ENCODE peak calls at places on chromosomes 3 and 15, in ten cellular contexts. One of them, this sample, is unnamed.

GRCh38 chr3:53213276-53213675 is 42.5 kb downstream of the TKT start:
- DNase-seq in cardiac muscle cell: no peak
- DNase-seq in SW480: no peak
- DNase-seq in AG09309: no peak
- DNase-seq in stromal cell of bone marrow: no peak
- DNase-seq in non-pigmented ciliary epithelial cell: no peak
- DNase-seq in cerebellar cortex: no peak
- DNase-seq in EL: no peak
- DNase-seq in myocyte: no peak
- DNase-seq in IMR-90: no peak
- DNase-seq in this sample: no peak

GRCh38 chr3:42752441-42752840 is 20.6 kb downstream of the CCDC13 start:
- DNase-seq in cardiac muscle cell: no peak
- DNase-seq in SW480: no peak
- DNase-seq in AG09309: no peak
- DNase-seq in stromal cell of bone marrow: no peak
- DNase-seq in non-pigmented ciliary epithelial cell: no peak
- DNase-seq in cerebellar cortex: no peak
- DNase-seq in EL: no peak
- DNase-seq in myocyte: no peak
- DNase-seq in IMR-90: no peak
- DNase-seq in this sample: no peak

GRCh38 chr3:184237211-184237610 is 7.8 kb downstream of the VWA5B2 start:
- DNase-seq in cardiac muscle cell: no peak
- DNase-seq in SW480: no peak
- DNase-seq in AG09309: no peak
- DNase-seq in stromal cell of bone marrow: no peak
- DNase-seq in non-pigmented ciliary epithelial cell: no peak
- DNase-seq in cerebellar cortex: no peak
- DNase-seq in EL: no peak
- DNase-seq in myocyte: no peak
- DNase-seq in IMR-90: no peak
- DNase-seq in this sample: no peak

GRCh38 chr3:195717416-195717815 is 3.4 kb upstream of the MUC20 start:
- DNase-seq in cardiac muscle cell: no peak
- DNase-seq in SW480: no peak
- DNase-seq in AG09309: no peak
- DNase-seq in stromal cell of bone marrow: no peak
- DNase-seq in non-pigmented ciliary epithelial cell: no peak
- DNase-seq in cerebellar cortex: peak; percentile 54
- DNase-seq in EL: no peak
- DNase-seq in myocyte: no peak
- DNase-seq in IMR-90: no peak
- DNase-seq in this sample: no peak

GRCh38 chr3:168909260-168909659 is 754.3 kb downstream of the MECOM start:
- DNase-seq in cardiac muscle cell: peak; percentile 2
- DNase-seq in SW480: no peak
- DNase-seq in AG09309: no peak
- DNase-seq in stromal cell of bone marrow: no peak
- DNase-seq in non-pigmented ciliary epithelial cell: no peak
- DNase-seq in cerebellar cortex: no peak
- DNase-seq in EL: no peak
- DNase-seq in myocyte: no peak
- DNase-seq in IMR-90: no peak
- DNase-seq in this sample: no peak

GRCh38 chr3:180870008-180870733 is 42.3 kb upstream of the FXR1 start:
- DNase-seq in cardiac muscle cell: peak; percentile 47
- DNase-seq in SW480: no peak
- DNase-seq in AG09309: no peak
- DNase-seq in stromal cell of bone marrow: peak; percentile 27
- DNase-seq in non-pigmented ciliary epithelial cell: no peak
- DNase-seq in cerebellar cortex: no peak
- DNase-seq in EL: peak; percentile 9
- DNase-seq in myocyte: peak; percentile 58
- DNase-seq in IMR-90: no peak
- DNase-seq in this sample: no peak

GRCh38 chr3:129016366-129016724 is 15.2 kb downstream of the EFCC1 start:
- DNase-seq in cardiac muscle cell: no peak
- DNase-seq in SW480: peak; percentile 92
- DNase-seq in AG09309: no peak
- DNase-seq in stromal cell of bone marrow: no peak
- DNase-seq in non-pigmented ciliary epithelial cell: no peak
- DNase-seq in cerebellar cortex: no peak
- DNase-seq in EL: peak; percentile 21
- DNase-seq in myocyte: peak; percentile 91
- DNase-seq in IMR-90: no peak
- DNase-seq in this sample: no peak

GRCh38 chr15:50114381-50114780 is 4.7 kb downstream of the ATP8B4 start:
- DNase-seq in cardiac muscle cell: no peak
- DNase-seq in SW480: no peak
- DNase-seq in AG09309: no peak
- DNase-seq in stromal cell of bone marrow: no peak
- DNase-seq in non-pigmented ciliary epithelial cell: no peak
- DNase-seq in cerebellar cortex: no peak
- DNase-seq in EL: no peak
- DNase-seq in myocyte: no peak
- DNase-seq in IMR-90: no peak
- DNase-seq in this sample: no peak

GRCh38 chr15:41790756-41791546 is 16.7 kb downstream of the MAPKBP1 start:
- DNase-seq in cardiac muscle cell: peak; percentile 63
- DNase-seq in SW480: peak; percentile 72
- DNase-seq in AG09309: no peak
- DNase-seq in stromal cell of bone marrow: no peak
- DNase-seq in non-pigmented ciliary epithelial cell: peak; percentile 54
- DNase-seq in cerebellar cortex: no peak
- DNase-seq in EL: peak; percentile 77
- DNase-seq in myocyte: peak; percentile 61
- DNase-seq in IMR-90: peak; percentile 79
- DNase-seq in this sample: peak; percentile 91

GRCh38 chr15:81296673-81297072 is 27.3 kb downstream of the STARD5 start:
- DNase-seq in cardiac muscle cell: no peak
- DNase-seq in SW480: no peak
- DNase-seq in AG09309: no peak
- DNase-seq in stromal cell of bone marrow: no peak
- DNase-seq in non-pigmented ciliary epithelial cell: no peak
- DNase-seq in cerebellar cortex: peak; percentile 25
- DNase-seq in EL: no peak
- DNase-seq in myocyte: no peak
- DNase-seq in IMR-90: no peak
- DNase-seq in this sample: no peak

GRCh38 chr3:24388611-24389010 is 106.0 kb downstream of the THRB start:
- DNase-seq in cardiac muscle cell: no peak
- DNase-seq in SW480: no peak
- DNase-seq in AG09309: no peak
- DNase-seq in stromal cell of bone marrow: no peak
- DNase-seq in non-pigmented ciliary epithelial cell: no peak
- DNase-seq in cerebellar cortex: no peak
- DNase-seq in EL: no peak
- DNase-seq in myocyte: peak; percentile 77
- DNase-seq in IMR-90: no peak
- DNase-seq in this sample: no peak

GRCh38 chr3:117892431-117892841 is 1142.2 kb downstream of the IGSF11 start:
- DNase-seq in cardiac muscle cell: no peak
- DNase-seq in SW480: no peak
- DNase-seq in AG09309: no peak
- DNase-seq in stromal cell of bone marrow: peak; percentile 86
- DNase-seq in non-pigmented ciliary epithelial cell: no peak
- DNase-seq in cerebellar cortex: no peak
- DNase-seq in EL: peak; percentile 45
- DNase-seq in myocyte: peak; percentile 11
- DNase-seq in IMR-90: peak; percentile 75
- DNase-seq in this sample: no peak

GRCh38 chr3:67655364-67656121 is 1.1 kb upstream of the SUCLG2 start:
- DNase-seq in cardiac muscle cell: no peak
- DNase-seq in SW480: no peak
- DNase-seq in AG09309: no peak
- DNase-seq in stromal cell of bone marrow: no peak
- DNase-seq in non-pigmented ciliary epithelial cell: no peak
- DNase-seq in cerebellar cortex: no peak
- DNase-seq in EL: no peak
- DNase-seq in myocyte: no peak
- DNase-seq in IMR-90: no peak
- DNase-seq in this sample: no peak

GRCh38 chr15:75174102-75174501 is 27.6 kb upstream of the C15orf39 start:
- DNase-seq in cardiac muscle cell: no peak
- DNase-seq in SW480: no peak
- DNase-seq in AG09309: no peak
- DNase-seq in stromal cell of bone marrow: no peak
- DNase-seq in non-pigmented ciliary epithelial cell: no peak
- DNase-seq in cerebellar cortex: no peak
- DNase-seq in EL: no peak
- DNase-seq in myocyte: no peak
- DNase-seq in IMR-90: no peak
- DNase-seq in this sample: no peak

GRCh38 chr3:52194541-52195296 is 3.2 kb upstream of the ALAS1 start:
- DNase-seq in cardiac muscle cell: peak; percentile 90
- DNase-seq in SW480: no peak
- DNase-seq in AG09309: no peak
- DNase-seq in stromal cell of bone marrow: no peak
- DNase-seq in non-pigmented ciliary epithelial cell: no peak
- DNase-seq in cerebellar cortex: no peak
- DNase-seq in EL: no peak
- DNase-seq in myocyte: no peak
- DNase-seq in IMR-90: peak; percentile 72
- DNase-seq in this sample: no peak

GRCh38 chr15:53448215-53449001 is 311.1 kb downstream of the WDR72 start:
- DNase-seq in cardiac muscle cell: no peak
- DNase-seq in SW480: no peak
- DNase-seq in AG09309: no peak
- DNase-seq in stromal cell of bone marrow: no peak
- DNase-seq in non-pigmented ciliary epithelial cell: no peak
- DNase-seq in cerebellar cortex: no peak
- DNase-seq in EL: no peak
- DNase-seq in myocyte: no peak
- DNase-seq in IMR-90: no peak
- DNase-seq in this sample: no peak

GRCh38 chr3:51934991-51935885 is 6.5 kb downstream of the RRP9 start:
- DNase-seq in cardiac muscle cell: no peak
- DNase-seq in SW480: no peak
- DNase-seq in AG09309: no peak
- DNase-seq in stromal cell of bone marrow: no peak
- DNase-seq in non-pigmented ciliary epithelial cell: no peak
- DNase-seq in cerebellar cortex: no peak
- DNase-seq in EL: no peak
- DNase-seq in myocyte: no peak
- DNase-seq in IMR-90: no peak
- DNase-seq in this sample: no peak

GRCh38 chr15:34693053-34693744 is 61.6 kb downstream of the GJD2 start:
- DNase-seq in cardiac muscle cell: no peak
- DNase-seq in SW480: no peak
- DNase-seq in AG09309: no peak
- DNase-seq in stromal cell of bone marrow: no peak
- DNase-seq in non-pigmented ciliary epithelial cell: no peak
- DNase-seq in cerebellar cortex: no peak
- DNase-seq in EL: peak; percentile 29
- DNase-seq in myocyte: peak; percentile 47
- DNase-seq in IMR-90: peak; percentile 59
- DNase-seq in this sample: peak; percentile 19

GRCh38 chr3:40309439-40309924 is at the start of gene EIF1B:
- DNase-seq in cardiac muscle cell: peak; percentile 99
- DNase-seq in SW480: peak; percentile 95
- DNase-seq in AG09309: peak; percentile 88
- DNase-seq in stromal cell of bone marrow: peak; percentile 94
- DNase-seq in non-pigmented ciliary epithelial cell: peak; percentile 91
- DNase-seq in cerebellar cortex: peak; percentile 97
- DNase-seq in EL: peak; percentile 97
- DNase-seq in myocyte: peak; percentile 98
- DNase-seq in IMR-90: peak; percentile 96
- DNase-seq in this sample: peak; percentile 97

GRCh38 chr3:5239602-5240001 is 52.1 kb downstream of the EDEM1 start:
- DNase-seq in cardiac muscle cell: peak; percentile 31
- DNase-seq in SW480: no peak
- DNase-seq in AG09309: peak; percentile 18
- DNase-seq in stromal cell of bone marrow: no peak
- DNase-seq in non-pigmented ciliary epithelial cell: peak; percentile 2
- DNase-seq in cerebellar cortex: no peak
- DNase-seq in EL: no peak
- DNase-seq in myocyte: no peak
- DNase-seq in IMR-90: peak; percentile 13
- DNase-seq in this sample: no peak

GRCh38 chr3:18423401-18424212 is 1.5 kb downstream of the SATB1 start:
- DNase-seq in cardiac muscle cell: peak; percentile 64
- DNase-seq in SW480: peak; percentile 53
- DNase-seq in AG09309: no peak
- DNase-seq in stromal cell of bone marrow: peak; percentile 56
- DNase-seq in non-pigmented ciliary epithelial cell: no peak
- DNase-seq in cerebellar cortex: peak; percentile 76
- DNase-seq in EL: peak; percentile 31
- DNase-seq in myocyte: peak; percentile 72
- DNase-seq in IMR-90: peak; percentile 51
- DNase-seq in this sample: peak; percentile 53

GRCh38 chr3:791442-791841 is 301.4 kb upstream of the CNTN6 start:
- DNase-seq in cardiac muscle cell: no peak
- DNase-seq in SW480: no peak
- DNase-seq in AG09309: no peak
- DNase-seq in stromal cell of bone marrow: no peak
- DNase-seq in non-pigmented ciliary epithelial cell: no peak
- DNase-seq in cerebellar cortex: no peak
- DNase-seq in EL: no peak
- DNase-seq in myocyte: no peak
- DNase-seq in IMR-90: no peak
- DNase-seq in this sample: no peak

GRCh38 chr3:174821477-174821876 is 37.7 kb upstream of the NAALADL2 start:
- DNase-seq in cardiac muscle cell: peak; percentile 29
- DNase-seq in SW480: no peak
- DNase-seq in AG09309: no peak
- DNase-seq in stromal cell of bone marrow: peak; percentile 8
- DNase-seq in non-pigmented ciliary epithelial cell: peak; percentile 1
- DNase-seq in cerebellar cortex: no peak
- DNase-seq in EL: peak; percentile 6
- DNase-seq in myocyte: peak; percentile 3
- DNase-seq in IMR-90: peak; percentile 59
- DNase-seq in this sample: no peak

This sample was measured in ELR.